ENCODE peak calls at places on chromosome 15, in nine cellular contexts. One of them, this sample, is unnamed.

GRCh38 chr15:65653341-65653740 is 31.6 kb downstream of the SLC24A1 start:
- DNase-seq in NCI-H2081 treated with DMSO at 0.1 percent for 48 hours: no peak
- DNase-seq in stimulated activated naive CD8-positive, alpha-beta T cell treated with anti-CD3 and anti-CD28 coated beads, Interleukin-15, Interleukin-2, amounts not matched to agents 100 U/mL and 50 U/mL, for 24 hours: no peak
- DNase-seq in neural crest cell: no peak
- DNase-seq in Daoy: no peak
- DNase-seq in iris pigment epithelial cell: peak
- DNase-seq in T-cell: no peak
- DNase-seq in stimulated activated CD4-positive, alpha-beta T cell treated with anti-CD3 and anti-CD28 coated beads, Interleukin-1b, Interleukin-23, amount 100 ng/mL, for 24 hours: no peak
- DNase-seq in COR-L47: no peak
- DNase-seq in this sample: no peak

GRCh38 chr15:78637776-78638435 is 3.1 kb downstream of the CHRNB4 start:
- DNase-seq in Daoy: no peak
- DNase-seq in stimulated activated CD4-positive, alpha-beta T cell treated with anti-CD3 and anti-CD28 coated beads, Interleukin-1b, Interleukin-23, amount 100 ng/mL, for 24 hours: no peak
- DNase-seq in neural crest cell: no peak
- DNase-seq in stimulated activated naive CD8-positive, alpha-beta T cell treated with anti-CD3 and anti-CD28 coated beads, Interleukin-15, Interleukin-2, amounts not matched to agents 100 U/mL and 50 U/mL, for 24 hours: no peak
- DNase-seq in COR-L47: no peak
- DNase-seq in T-cell: no peak
- DNase-seq in iris pigment epithelial cell: no peak
- DNase-seq in NCI-H2081 treated with DMSO at 0.1 percent for 48 hours: no peak
- DNase-seq in this sample: no peak

GRCh38 chr15:41116116-41116871 is at the start of gene INO80:
- DNase-seq in stimulated activated CD4-positive, alpha-beta T cell treated with anti-CD3 and anti-CD28 coated beads, Interleukin-1b, Interleukin-23, amount 100 ng/mL, for 24 hours: peak
- DNase-seq in Daoy: peak
- DNase-seq in T-cell: peak
- DNase-seq in NCI-H2081 treated with DMSO at 0.1 percent for 48 hours: peak
- DNase-seq in stimulated activated naive CD8-positive, alpha-beta T cell treated with anti-CD3 and anti-CD28 coated beads, Interleukin-15, Interleukin-2, amounts not matched to agents 100 U/mL and 50 U/mL, for 24 hours: peak
- DNase-seq in COR-L47: peak
- DNase-seq in iris pigment epithelial cell: peak
- DNase-seq in neural crest cell: peak
- DNase-seq in this sample: peak

GRCh38 chr15:39558421-39558820 is 22.5 kb upstream of the THBS1 start:
- DNase-seq in stimulated activated naive CD8-positive, alpha-beta T cell treated with anti-CD3 and anti-CD28 coated beads, Interleukin-15, Interleukin-2, amounts not matched to agents 100 U/mL and 50 U/mL, for 24 hours: no peak
- DNase-seq in NCI-H2081 treated with DMSO at 0.1 percent for 48 hours: no peak
- DNase-seq in stimulated activated CD4-positive, alpha-beta T cell treated with anti-CD3 and anti-CD28 coated beads, Interleukin-1b, Interleukin-23, amount 100 ng/mL, for 24 hours: no peak
- DNase-seq in neural crest cell: no peak
- DNase-seq in Daoy: no peak
- DNase-seq in T-cell: no peak
- DNase-seq in iris pigment epithelial cell: no peak
- DNase-seq in COR-L47: no peak
- DNase-seq in this sample: no peak

GRCh38 chr15:42608110-42608531 is 32.7 kb downstream of the STARD9 start:
- DNase-seq in Daoy: peak
- DNase-seq in COR-L47: no peak
- DNase-seq in stimulated activated CD4-positive, alpha-beta T cell treated with anti-CD3 and anti-CD28 coated beads, Interleukin-1b, Interleukin-23, amount 100 ng/mL, for 24 hours: no peak
- DNase-seq in stimulated activated naive CD8-positive, alpha-beta T cell treated with anti-CD3 and anti-CD28 coated beads, Interleukin-15, Interleukin-2, amounts not matched to agents 100 U/mL and 50 U/mL, for 24 hours: peak
- DNase-seq in neural crest cell: no peak
- DNase-seq in T-cell: peak
- DNase-seq in iris pigment epithelial cell: peak
- DNase-seq in NCI-H2081 treated with DMSO at 0.1 percent for 48 hours: no peak
- DNase-seq in this sample: no peak

GRCh38 chr15:83015361-83015760 is 3.9 kb upstream of the C15orf40 start:
- DNase-seq in stimulated activated naive CD8-positive, alpha-beta T cell treated with anti-CD3 and anti-CD28 coated beads, Interleukin-15, Interleukin-2, amounts not matched to agents 100 U/mL and 50 U/mL, for 24 hours: no peak
- DNase-seq in COR-L47: no peak
- DNase-seq in Daoy: no peak
- DNase-seq in iris pigment epithelial cell: no peak
- DNase-seq in NCI-H2081 treated with DMSO at 0.1 percent for 48 hours: no peak
- DNase-seq in T-cell: no peak
- DNase-seq in neural crest cell: no peak
- DNase-seq in stimulated activated CD4-positive, alpha-beta T cell treated with anti-CD3 and anti-CD28 coated beads, Interleukin-1b, Interleukin-23, amount 100 ng/mL, for 24 hours: no peak
- DNase-seq in this sample: no peak

GRCh38 chr15:38059665-38060064 is 125.2 kb downstream of the TMCO5A start:
- DNase-seq in Daoy: peak
- DNase-seq in stimulated activated CD4-positive, alpha-beta T cell treated with anti-CD3 and anti-CD28 coated beads, Interleukin-1b, Interleukin-23, amount 100 ng/mL, for 24 hours: no peak
- DNase-seq in neural crest cell: no peak
- DNase-seq in iris pigment epithelial cell: peak
- DNase-seq in stimulated activated naive CD8-positive, alpha-beta T cell treated with anti-CD3 and anti-CD28 coated beads, Interleukin-15, Interleukin-2, amounts not matched to agents 100 U/mL and 50 U/mL, for 24 hours: no peak
- DNase-seq in COR-L47: no peak
- DNase-seq in T-cell: no peak
- DNase-seq in NCI-H2081 treated with DMSO at 0.1 percent for 48 hours: no peak
- DNase-seq in this sample: no peak

GRCh38 chr15:69225355-69226027 is 65.1 kb downstream of the GLCE start:
- DNase-seq in NCI-H2081 treated with DMSO at 0.1 percent for 48 hours: no peak
- DNase-seq in COR-L47: peak
- DNase-seq in stimulated activated CD4-positive, alpha-beta T cell treated with anti-CD3 and anti-CD28 coated beads, Interleukin-1b, Interleukin-23, amount 100 ng/mL, for 24 hours: no peak
- DNase-seq in stimulated activated naive CD8-positive, alpha-beta T cell treated with anti-CD3 and anti-CD28 coated beads, Interleukin-15, Interleukin-2, amounts not matched to agents 100 U/mL and 50 U/mL, for 24 hours: no peak
- DNase-seq in Daoy: peak
- DNase-seq in T-cell: no peak
- DNase-seq in neural crest cell: no peak
- DNase-seq in iris pigment epithelial cell: peak
- DNase-seq in this sample: no peak

GRCh38 chr15:95715116-95715888 is 615.2 kb upstream of the NR2F2 start:
- DNase-seq in neural crest cell: no peak
- DNase-seq in T-cell: no peak
- DNase-seq in NCI-H2081 treated with DMSO at 0.1 percent for 48 hours: no peak
- DNase-seq in COR-L47: no peak
- DNase-seq in stimulated activated CD4-positive, alpha-beta T cell treated with anti-CD3 and anti-CD28 coated beads, Interleukin-1b, Interleukin-23, amount 100 ng/mL, for 24 hours: no peak
- DNase-seq in stimulated activated naive CD8-positive, alpha-beta T cell treated with anti-CD3 and anti-CD28 coated beads, Interleukin-15, Interleukin-2, amounts not matched to agents 100 U/mL and 50 U/mL, for 24 hours: no peak
- DNase-seq in iris pigment epithelial cell: peak
- DNase-seq in Daoy: no peak
- DNase-seq in this sample: no peak

GRCh38 chr15:31360843-31361763 is 34.5 kb downstream of the KLF13 start:
- DNase-seq in iris pigment epithelial cell: no peak
- DNase-seq in NCI-H2081 treated with DMSO at 0.1 percent for 48 hours: peak
- DNase-seq in stimulated activated CD4-positive, alpha-beta T cell treated with anti-CD3 and anti-CD28 coated beads, Interleukin-1b, Interleukin-23, amount 100 ng/mL, for 24 hours: no peak
- DNase-seq in Daoy: no peak
- DNase-seq in neural crest cell: no peak
- DNase-seq in stimulated activated naive CD8-positive, alpha-beta T cell treated with anti-CD3 and anti-CD28 coated beads, Interleukin-15, Interleukin-2, amounts not matched to agents 100 U/mL and 50 U/mL, for 24 hours: peak
- DNase-seq in COR-L47: peak
- DNase-seq in T-cell: peak
- DNase-seq in this sample: no peak

GRCh38 chr15:25759421-25759820 is 103.7 kb downstream of the ATP10A start:
- DNase-seq in iris pigment epithelial cell: no peak
- DNase-seq in stimulated activated CD4-positive, alpha-beta T cell treated with anti-CD3 and anti-CD28 coated beads, Interleukin-1b, Interleukin-23, amount 100 ng/mL, for 24 hours: no peak
- DNase-seq in stimulated activated naive CD8-positive, alpha-beta T cell treated with anti-CD3 and anti-CD28 coated beads, Interleukin-15, Interleukin-2, amounts not matched to agents 100 U/mL and 50 U/mL, for 24 hours: no peak
- DNase-seq in COR-L47: no peak
- DNase-seq in neural crest cell: no peak
- DNase-seq in NCI-H2081 treated with DMSO at 0.1 percent for 48 hours: no peak
- DNase-seq in T-cell: no peak
- DNase-seq in Daoy: no peak
- DNase-seq in this sample: no peak

GRCh38 chr15:99486371-99487336 is 79.1 kb upstream of the MEF2A start:
- DNase-seq in stimulated activated CD4-positive, alpha-beta T cell treated with anti-CD3 and anti-CD28 coated beads, Interleukin-1b, Interleukin-23, amount 100 ng/mL, for 24 hours: no peak
- DNase-seq in neural crest cell: no peak
- DNase-seq in iris pigment epithelial cell: no peak
- DNase-seq in NCI-H2081 treated with DMSO at 0.1 percent for 48 hours: no peak
- DNase-seq in stimulated activated naive CD8-positive, alpha-beta T cell treated with anti-CD3 and anti-CD28 coated beads, Interleukin-15, Interleukin-2, amounts not matched to agents 100 U/mL and 50 U/mL, for 24 hours: peak
- DNase-seq in Daoy: peak
- DNase-seq in T-cell: no peak
- DNase-seq in COR-L47: peak
- DNase-seq in this sample: peak

GRCh38 chr15:65980824-65981456 is 111.6 kb downstream of the RAB11A start:
- DNase-seq in stimulated activated CD4-positive, alpha-beta T cell treated with anti-CD3 and anti-CD28 coated beads, Interleukin-1b, Interleukin-23, amount 100 ng/mL, for 24 hours: no peak
- DNase-seq in COR-L47: peak
- DNase-seq in stimulated activated naive CD8-positive, alpha-beta T cell treated with anti-CD3 and anti-CD28 coated beads, Interleukin-15, Interleukin-2, amounts not matched to agents 100 U/mL and 50 U/mL, for 24 hours: peak
- DNase-seq in T-cell: no peak
- DNase-seq in iris pigment epithelial cell: peak
- DNase-seq in neural crest cell: peak
- DNase-seq in NCI-H2081 treated with DMSO at 0.1 percent for 48 hours: no peak
- DNase-seq in Daoy: peak
- DNase-seq in this sample: peak

GRCh38 chr15:31740203-31740602 is 290.1 kb upstream of the CHRNA7 start:
- DNase-seq in stimulated activated CD4-positive, alpha-beta T cell treated with anti-CD3 and anti-CD28 coated beads, Interleukin-1b, Interleukin-23, amount 100 ng/mL, for 24 hours: no peak
- DNase-seq in iris pigment epithelial cell: no peak
- DNase-seq in stimulated activated naive CD8-positive, alpha-beta T cell treated with anti-CD3 and anti-CD28 coated beads, Interleukin-15, Interleukin-2, amounts not matched to agents 100 U/mL and 50 U/mL, for 24 hours: no peak
- DNase-seq in Daoy: peak
- DNase-seq in NCI-H2081 treated with DMSO at 0.1 percent for 48 hours: no peak
- DNase-seq in neural crest cell: no peak
- DNase-seq in T-cell: no peak
- DNase-seq in COR-L47: no peak
- DNase-seq in this sample: no peak